ENCODE peak calls at places on chromosomes 12 and 14, in seven cellular contexts. W, L, Y, V, A, N and F are unnamed samples.

GRCh38 chr14:58663494-58664111 is 25.8 kb downstream of the DACT1 start:
- DNase-seq in W (peak; percentile 96), N (no peak), Y (no peak), V (peak; percentile 37), L (no peak), A (no peak), F (no peak)

GRCh38 chr14:96297000-96297399 is 41.0 kb downstream of the BDKRB1 start:
- DNase-seq in W (peak; percentile 50), N (no peak), L (no peak), Y (no peak), A (no peak), V (no peak), F (no peak)

GRCh38 chr14:101927859-101928258 is 36.5 kb upstream of the DYNC1H1 start:
- DNase-seq in A (no peak), L (no peak), Y (peak; percentile 38), V (no peak), N (no peak), W (peak; percentile 99), F (peak; percentile 93)

GRCh38 chr12:131869871-131870418 is 24.5 kb upstream of the ULK1 start:
- DNase-seq in V (no peak), Y (no peak), N (peak; percentile 89), A (no peak), L (no peak), W (peak; percentile 58), F (no peak)

GRCh38 chr12:43009307-43009706 is 419.8 kb upstream of the PRICKLE1 start:
- DNase-seq in Y (no peak), L (no peak), W (peak; percentile 37), V (peak; percentile 52), N (no peak), A (no peak), F (peak; percentile 48)

GRCh38 chr12:102740157-102741032 is 176.6 kb downstream of the PAH start:
- DNase-seq in W (peak; percentile 59), Y (no peak), V (peak; percentile 11), A (no peak), L (no peak), N (peak; percentile 12), F (no peak)

GRCh38 chr14:104461676-104462443 is 117.7 kb upstream of the C14orf180 start:
- DNase-seq in A (no peak), V (peak; percentile 42), W (no peak), L (no peak), N (no peak), Y (no peak), F (peak; percentile 38)

GRCh38 chr14:23729720-23730387 is 93.7 kb downstream of the DHRS2 start:
- DNase-seq in A (no peak), N (peak; percentile 28), L (no peak), Y (no peak), V (no peak), W (no peak), F (no peak)

GRCh38 chr14:97802430-97802829 is 1005.2 kb downstream of the VRK1 start:
- DNase-seq in A (no peak), W (peak; percentile 1), N (no peak), L (no peak), V (no peak), Y (no peak), F (no peak)

GRCh38 chr12:122895757-122896636 is at the start of gene VPS37B:
- DNase-seq in Y (peak; percentile 86), L (peak; percentile 71), W (peak; percentile 82), A (no peak), N (peak; percentile 87), V (peak; percentile 77), F (peak; percentile 89)

GRCh38 chr14:25110101-25110500 is 60.2 kb upstream of the STXBP6 start:
- DNase-seq in A (no peak), W (no peak), L (no peak), N (no peak), V (no peak), Y (no peak), F (no peak)

GRCh38 chr12:34603382-34604035 is 581.2 kb downstream of the ALG10 start:
- DNase-seq in V (no peak), N (no peak), L (no peak), Y (no peak), W (no peak), A (no peak), F (no peak)

GRCh38 chr14:68468437-68469207 is 324.2 kb downstream of the ZFP36L1 start:
- DNase-seq in V (no peak), N (no peak), A (no peak), L (no peak), Y (no peak), W (peak; percentile 80), F (no peak)

GRCh38 chr12:88448337-88448944 is 131.8 kb downstream of the KITLG start:
- DNase-seq in W (no peak), A (no peak), N (no peak), V (no peak), Y (no peak), L (no peak), F (no peak)

GRCh38 chr12:49094104-49094948 is at the start of gene DHH:
- DNase-seq in W (no peak), L (no peak), A (no peak), N (no peak), Y (no peak), V (peak; percentile 60), F (peak; percentile 90)

GRCh38 chr12:48968004-48968403 is 3.5 kb downstream of the WNT10B start:
- DNase-seq in V (no peak), L (no peak), N (no peak), A (no peak), W (no peak), Y (no peak), F (no peak)

GRCh38 chr12:27616356-27617150 is 79.7 kb upstream of the REP15 start:
- DNase-seq in V (no peak), N (no peak), A (no peak), L (no peak), W (no peak), Y (no peak), F (peak; percentile 41)

GRCh38 chr12:105878964-105879363 is 259.8 kb downstream of the NUAK1 start:
- DNase-seq in N (no peak), A (no peak), L (no peak), Y (no peak), W (no peak), V (no peak), F (no peak)

GRCh38 chr14:71327691-71328090 is 420.4 kb downstream of the PCNX1 start:
- DNase-seq in L (no peak), V (no peak), Y (no peak), N (no peak), W (peak; percentile 59), A (no peak), F (no peak)

GRCh38 chr14:77200406-77200985 is 18.9 kb downstream of the TMEM63C start:
- DNase-seq in Y (no peak), A (no peak), W (no peak), V (no peak), N (no peak), L (no peak), F (no peak)
- TF ChIP-seq CTCF in Y (no peak), A (no peak), W (no peak), V (no peak), N (no peak), L (no peak), F (no peak)

GRCh38 chr12:11621797-11622423 is 27.6 kb upstream of the ETV6 start:
- DNase-seq in W (peak; percentile 18), N (no peak), L (no peak), V (no peak), A (peak; percentile 1), Y (no peak), F (peak; percentile 39)
- TF ChIP-seq CTCF in W (peak; percentile 28), N (no peak), L (no peak), V (no peak), A (no peak), Y (no peak), F (no peak)

GRCh38 chr14:90520326-90520725 is 123.5 kb downstream of the CALM1 start:
- DNase-seq in A (no peak), V (no peak), L (no peak), N (no peak), Y (no peak), W (no peak), F (no peak)

GRCh38 chr14:90519262-90519920 is 122.6 kb downstream of the CALM1 start:
- DNase-seq in W (no peak), N (no peak), Y (no peak), A (no peak), V (no peak), L (no peak), F (no peak)

GRCh38 chr14:90517431-90517841 is 120.6 kb downstream of the CALM1 start:
- DNase-seq in A (no peak), V (no peak), N (no peak), L (no peak), Y (no peak), W (no peak), F (peak; percentile 63)

GRCh38 chr14:90518075-90518940 is 121.5 kb downstream of the CALM1 start:
- DNase-seq in N (no peak), W (peak; percentile 10), A (no peak), L (no peak), Y (no peak), V (no peak), F (peak; percentile 61)

DNA sequence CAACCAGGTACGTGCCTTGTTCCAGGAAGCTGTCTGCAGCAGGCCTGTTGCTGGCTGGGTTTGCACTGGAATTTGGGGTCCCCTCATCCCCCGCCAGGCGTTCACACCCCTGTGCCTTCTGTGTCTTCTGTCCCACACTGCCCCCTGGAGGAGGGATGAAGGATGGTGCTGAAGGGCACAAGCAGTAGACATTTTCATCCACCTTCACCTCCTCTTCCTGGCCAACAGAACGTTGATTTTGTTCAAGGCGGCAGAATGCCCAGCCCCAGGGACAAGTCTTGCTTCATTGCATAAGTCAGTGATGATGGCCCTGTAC is 122.1 kb downstream of the CALM1 start:
- DNase-seq in N (no peak), Y (peak; percentile 41), W (peak; percentile 37), L (no peak), V (no peak), A (no peak), F (peak; percentile 56)
- TF ChIP-seq CTCF in N (peak; percentile 34), Y (peak; percentile 61), W (peak; percentile 66), L (peak; percentile 47), V (peak; percentile 60), A (peak; percentile 75), F (peak; percentile 60)

GRCh38 chr12:116465407-116465806 is 93.8 kb upstream of the MAP1LC3B2 start:
- DNase-seq in V (no peak), L (no peak), A (no peak), W (no peak), Y (no peak), N (no peak), F (no peak)

GRCh38 chr12:116463366-116463765 is 95.8 kb upstream of the MAP1LC3B2 start:
- DNase-seq in Y (no peak), W (no peak), L (no peak), N (no peak), A (no peak), V (no peak), F (no peak)

GRCh38 chr12:116465892-116466291 is 93.3 kb upstream of the MAP1LC3B2 start:
- DNase-seq in V (no peak), A (no peak), N (no peak), W (no peak), Y (no peak), L (no peak), F (no peak)

GRCh38 chr12:116469344-116469743 is 89.8 kb upstream of the MAP1LC3B2 start:
- DNase-seq in Y (no peak), N (no peak), V (no peak), A (no peak), L (no peak), W (no peak), F (no peak)

DNA sequence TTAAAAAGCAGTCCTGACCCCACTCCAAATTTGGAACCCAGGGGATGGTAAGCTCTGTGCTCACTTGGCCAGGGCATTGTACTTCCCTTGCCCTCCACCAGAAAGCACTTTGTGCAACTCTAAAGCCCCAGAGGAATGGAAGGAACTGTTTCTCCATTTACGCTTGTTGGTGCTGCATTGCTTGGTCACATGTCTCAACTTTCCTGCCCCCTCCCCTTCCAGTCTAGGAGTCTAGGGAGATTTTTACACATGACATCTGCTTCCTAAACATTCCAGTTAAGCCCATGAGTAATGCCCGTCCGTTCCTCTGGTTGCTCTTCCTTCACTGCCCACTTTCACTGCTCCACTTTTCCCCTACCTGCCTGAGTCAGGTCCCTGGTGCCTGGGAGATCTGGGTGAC is 92.6 kb upstream of the MAP1LC3B2 start:
- DNase-seq in N (no peak), Y (no peak), W (peak; percentile 17), A (no peak), V (no peak), L (no peak), F (no peak)
- TF ChIP-seq CTCF in N (no peak), Y (no peak), W (peak; percentile 10), A (no peak), V (no peak), L (no peak), F (no peak)